ENCODE peak calls at places on chromosomes 4 and X, in eight cellular contexts. W, C, Q, V, F, T, Y and N are unnamed samples.

GRCh38 chr4:158253350-158253980 is 43.2 kb downstream of the TMEM144 start:
- DNase-seq in F (no peak), Q (peak), T (no peak), W (peak), V (peak), C (peak), Y (no peak), N (no peak)

GRCh38 chr4:8337083-8337482 is 67.5 kb downstream of the HTRA3 start:
- DNase-seq in V (no peak), Y (no peak), F (no peak), W (no peak), C (no peak), Q (no peak), T (no peak), N (no peak)

GRCh38 chr4:6154875-6155274 is 45.5 kb downstream of the JAKMIP1 start:
- DNase-seq in V (no peak), W (no peak), F (no peak), C (no peak), Q (no peak), T (no peak), Y (no peak), N (no peak)

GRCh38 chr4:26218677-26219181 is 102.1 kb upstream of the RBPJ start:
- DNase-seq in V (no peak), T (no peak), W (peak), F (no peak), C (no peak), Y (no peak), Q (no peak), N (no peak)

GRCh38 chrX:103356897-103357296 is 591 bp downstream of the TCEAL9 start:
- DNase-seq in T (no peak), C (no peak), Q (peak), W (peak), V (peak), F (no peak), Y (no peak), N (no peak)

GRCh38 chr4:6939761-6940743 is 30.4 kb downstream of the TBC1D14 start:
- DNase-seq in W (no peak), T (peak), C (no peak), F (no peak), Q (no peak), V (no peak), Y (no peak), N (no peak)

GRCh38 chr4:6749340-6750171 is 33.0 kb upstream of the KIAA0232 start:
- DNase-seq in Q (peak), C (peak), T (peak), Y (no peak), V (peak), W (peak), F (peak), N (peak)

GRCh38 chr4:152691761-152692160 is 12.0 kb upstream of the TMEM154 start:
- DNase-seq in Q (no peak), F (no peak), T (no peak), V (no peak), Y (no peak), C (no peak), W (no peak), N (no peak)

GRCh38 chr4:107219681-107220080 is 183.6 kb upstream of the DKK2 start:
- DNase-seq in F (no peak), Q (no peak), V (no peak), Y (no peak), C (no peak), W (no peak), T (no peak), N (no peak)

GRCh38 chrX:86714441-86714840 is 566.2 kb downstream of the DACH2 start:
- DNase-seq in T (no peak), Q (no peak), Y (no peak), F (no peak), C (no peak), V (no peak), W (no peak), N (no peak)

GRCh38 chrX:40147399-40148188 is 49.8 kb upstream of the BCOR start:
- DNase-seq in V (no peak), W (no peak), Q (no peak), T (no peak), F (no peak), Y (no peak), C (no peak), N (no peak)

GRCh38 chrX:44343412-44343942 is at the start of gene EFHC2:
- DNase-seq in F (no peak), V (peak), C (peak), W (peak), T (peak), Q (peak), Y (no peak), N (peak)

GRCh38 chr4:30600246-30600645 is 119.9 kb upstream of the PCDH7 start:
- DNase-seq in T (no peak), Y (no peak), Q (no peak), C (no peak), F (no peak), V (no peak), W (no peak), N (no peak)

GRCh38 chr4:128856246-128856645 is 46.7 kb downstream of the JADE1 start:
- DNase-seq in Y (no peak), V (no peak), W (no peak), F (no peak), T (no peak), C (no peak), Q (no peak), N (no peak)

GRCh38 chrX:54530358-54530900 is 410 bp downstream of the GNL3L start:
- DNase-seq in W (no peak), F (no peak), Y (no peak), T (peak), C (no peak), Q (no peak), V (peak), N (no peak)

GRCh38 chr4:56654238-56654632 is 26.9 kb downstream of the HOPX start:
- DNase-seq in V (no peak), W (no peak), Q (no peak), F (no peak), Y (no peak), C (no peak), T (no peak), N (no peak)

GRCh38 chr4:147879676-147880075 is 147.8 kb downstream of the ARHGAP10 start:
- DNase-seq in Y (no peak), T (no peak), F (no peak), Q (no peak), C (no peak), W (no peak), V (no peak), N (no peak)

GRCh38 chr4:3865986-3866812 is 100.0 kb downstream of the ADRA2C start:
- DNase-seq in V (no peak), W (peak), F (peak), C (no peak), Y (no peak), T (no peak), Q (no peak), N (peak)

GRCh38 chrX:49754238-49754857 is 58.6 kb upstream of the PAGE1 start:
- DNase-seq in Y (no peak), V (peak), F (no peak), T (peak), W (peak), Q (peak), C (peak), N (peak)

GRCh38 chrX:44344194-44344593 is 722 bp upstream of the EFHC2 start:
- DNase-seq in W (no peak), T (peak), Q (peak), F (no peak), V (peak), Y (no peak), C (no peak), N (peak)

GRCh38 chr4:98935633-98936032 is 6.7 kb upstream of the EIF4E start:
- DNase-seq in Y (no peak), V (no peak), T (no peak), W (no peak), C (no peak), F (no peak), Q (no peak), N (no peak)

GRCh38 chr4:122827899-122828601 is 1.4 kb downstream of the FGF2 start:
- DNase-seq in C (peak), Q (peak), F (peak), T (peak), Y (peak), V (peak), W (peak), N (no peak)

GRCh38 chr4:140756292-140757219 is at the start of gene TBC1D9:
- DNase-seq in Y (peak), V (peak), F (peak), Q (peak), C (peak), W (peak), T (no peak), N (peak)

GRCh38 chr4:95660719-95661118 is 111.9 kb upstream of the UNC5C start:
- DNase-seq in T (no peak), Y (no peak), V (no peak), Q (no peak), F (no peak), W (no peak), C (no peak), N (no peak)

GRCh38 chr4:54495091-54495490 is 162.7 kb upstream of the KIT start:
- DNase-seq in C (no peak), Y (no peak), V (no peak), F (no peak), Q (no peak), W (no peak), T (no peak), N (no peak)

GRCh38 chr4:185203380-185204237 is at the start of gene CFAP97:
- DNase-seq in V (peak), F (peak), T (peak), Y (no peak), C (peak), W (peak), Q (peak), N (peak)

GRCh38 chrX:48761674-48762471 is at the start of gene GLOD5:
- DNase-seq in Y (peak), C (peak), V (no peak), Q (peak), F (no peak), W (peak), T (peak), N (peak)

GRCh38 chrX:149185087-149185486 is 320.0 kb downstream of the IDS start:
- DNase-seq in F (no peak), W (no peak), C (no peak), Q (no peak), Y (no peak), T (no peak), V (no peak), N (no peak)

GRCh38 chr4:158496030-158496741 is 25.5 kb upstream of the RXFP1 start:
- DNase-seq in Q (no peak), T (peak), W (peak), Y (peak), V (no peak), F (no peak), C (peak), N (no peak)

GRCh38 chr4:89277412-89277811 is 30.2 kb downstream of the GPRIN3 start:
- DNase-seq in W (no peak), V (no peak), Q (no peak), C (peak), Y (no peak), T (no peak), F (no peak), N (no peak)

GRCh38 chrX:3518870-3519269 is 172.4 kb upstream of the MXRA5 start:
- DNase-seq in Q (peak), F (peak), C (peak), W (no peak), T (no peak), V (no peak), Y (peak), N (no peak)

GRCh38 chrX:50770702-50771101 is 43.3 kb downstream of the SHROOM4 start:
- DNase-seq in C (peak), Y (no peak), W (no peak), T (no peak), Q (no peak), V (no peak), F (no peak), N (peak)

GRCh38 chr4:3067473-3068001 is 6.8 kb downstream of the HTT-AS start:
- DNase-seq in W (no peak), Y (no peak), C (no peak), V (no peak), F (no peak), Q (no peak), T (no peak), N (no peak)

GRCh38 chr4:83114576-83114975 is at the start of gene PLAC8:
- DNase-seq in F (no peak), W (no peak), Q (no peak), V (no peak), T (no peak), Y (no peak), C (no peak), N (no peak)

GRCh38 chrX:108167211-108167872 is 75.8 kb downstream of the ATG4A start:
- DNase-seq in Y (no peak), W (no peak), T (no peak), V (no peak), C (peak), Q (no peak), F (no peak), N (no peak)

GRCh38 chr4:10098770-10099139 is 17.8 kb downstream of the WDR1 start:
- DNase-seq in Q (no peak), T (no peak), F (no peak), C (no peak), Y (no peak), W (no peak), V (no peak), N (no peak)

GRCh38 chr4:8260656-8261111 is 8.9 kb upstream of the HTRA3 start:
- DNase-seq in F (no peak), W (peak), Y (no peak), C (peak), V (no peak), T (no peak), Q (peak), N (peak)

GRCh38 chr4:119781044-119781443 is 152.4 kb upstream of the PDE5A start:
- DNase-seq in T (no peak), F (no peak), Y (no peak), C (no peak), V (no peak), Q (no peak), W (no peak), N (no peak)

GRCh38 chrX:82237328-82237727 is 1035.4 kb downstream of the SH3BGRL start:
- DNase-seq in F (no peak), Y (no peak), W (no peak), V (no peak), T (no peak), C (peak), Q (no peak), N (no peak)

DNA sequence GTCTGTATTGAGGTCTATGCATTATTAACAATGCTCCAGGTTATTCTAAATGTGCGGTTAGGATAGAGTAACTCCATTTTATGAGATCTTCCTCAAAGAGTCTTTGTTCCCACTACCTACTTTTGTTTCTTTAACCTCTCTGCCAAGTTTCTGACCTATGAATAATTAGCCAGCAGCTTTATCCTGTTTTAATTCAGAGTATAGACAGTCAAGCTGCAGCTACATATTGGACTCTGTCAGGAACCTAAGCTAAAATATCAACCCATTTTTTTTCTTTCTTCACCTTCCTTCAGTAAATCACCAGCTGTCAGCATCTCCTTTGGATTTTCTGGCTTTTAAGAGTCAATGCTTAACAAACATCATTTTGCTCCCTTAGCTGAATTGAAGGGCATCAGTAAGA is 72.3 kb downstream of the TMEM47 start:
- DNase-seq in Y (no peak), Q (no peak), V (no peak), W (no peak), C (no peak), F (no peak), T (no peak), N (no peak)
- H3K4me3 ChIP-seq in Y (no peak), Q (no peak), V (no peak), W (no peak), C (no peak), F (no peak), T (no peak), N (no peak)

GRCh38 chr4:38950159-38950558 is 82.0 kb downstream of the TMEM156 start:
- DNase-seq in C (no peak), Q (no peak), W (no peak), F (no peak), Y (no peak), V (no peak), T (no peak), N (no peak)
- H3K27ac ChIP-seq in C (no peak), Q (no peak), W (no peak), F (no peak), Y (no peak), V (no peak), T (no peak), N (no peak)

GRCh38 chrX:71253253-71254091 is 468 bp downstream of the ZMYM3 start:
- DNase-seq in Q (peak), W (peak), Y (no peak), V (peak), T (peak), C (peak), F (peak), N (no peak)
- TF ChIP-seq EP300 in Q (no peak), W (no peak), Y (no peak), V (no peak), T (no peak), C (no peak), F (no peak), N (no peak)

DNA sequence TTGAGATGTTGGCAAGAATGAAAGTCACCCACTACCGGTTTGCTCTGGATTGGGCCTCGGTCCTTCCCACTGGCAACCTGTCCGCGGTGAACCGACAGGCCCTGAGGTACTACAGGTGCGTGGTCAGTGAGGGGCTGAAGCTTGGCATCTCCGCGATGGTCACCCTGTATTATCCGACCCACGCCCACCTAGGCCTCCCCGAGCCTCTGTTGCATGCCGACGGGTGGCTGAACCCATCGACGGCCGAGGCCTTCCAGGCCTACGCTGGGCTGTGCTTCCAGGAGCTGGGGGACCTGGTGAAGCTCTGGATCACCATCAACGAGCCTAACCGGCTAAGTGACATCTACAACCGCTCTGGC is 12.3 kb downstream of the RPL9 start:
- DNase-seq in Y (no peak), Q (no peak), W (no peak), F (no peak), C (no peak), V (no peak), T (no peak), N (no peak)
- H3K4me3 ChIP-seq in Y (peak), Q (peak), W (no peak), F (peak), C (no peak), V (peak), T (no peak), N (peak)

GRCh38 chr4:78953231-78953630 is 14.0 kb upstream of the PAQR3 start:
- DNase-seq in F (no peak), W (no peak), Q (no peak), V (no peak), C (no peak), Y (no peak), T (no peak), N (no peak)

GRCh38 chr4:78956979-78957378 is 17.7 kb upstream of the PAQR3 start:
- DNase-seq in Q (no peak), W (no peak), T (no peak), Y (no peak), V (no peak), C (no peak), F (no peak), N (no peak)

GRCh38 chr4:78951862-78952472 is 12.7 kb upstream of the PAQR3 start:
- DNase-seq in Q (no peak), T (peak), C (peak), V (peak), Y (no peak), F (no peak), W (peak), N (no peak)

GRCh38 chr4:78949735-78950134 is 10.5 kb upstream of the PAQR3 start:
- DNase-seq in T (no peak), V (no peak), F (no peak), Q (no peak), C (no peak), Y (no peak), W (no peak), N (no peak)

DNA sequence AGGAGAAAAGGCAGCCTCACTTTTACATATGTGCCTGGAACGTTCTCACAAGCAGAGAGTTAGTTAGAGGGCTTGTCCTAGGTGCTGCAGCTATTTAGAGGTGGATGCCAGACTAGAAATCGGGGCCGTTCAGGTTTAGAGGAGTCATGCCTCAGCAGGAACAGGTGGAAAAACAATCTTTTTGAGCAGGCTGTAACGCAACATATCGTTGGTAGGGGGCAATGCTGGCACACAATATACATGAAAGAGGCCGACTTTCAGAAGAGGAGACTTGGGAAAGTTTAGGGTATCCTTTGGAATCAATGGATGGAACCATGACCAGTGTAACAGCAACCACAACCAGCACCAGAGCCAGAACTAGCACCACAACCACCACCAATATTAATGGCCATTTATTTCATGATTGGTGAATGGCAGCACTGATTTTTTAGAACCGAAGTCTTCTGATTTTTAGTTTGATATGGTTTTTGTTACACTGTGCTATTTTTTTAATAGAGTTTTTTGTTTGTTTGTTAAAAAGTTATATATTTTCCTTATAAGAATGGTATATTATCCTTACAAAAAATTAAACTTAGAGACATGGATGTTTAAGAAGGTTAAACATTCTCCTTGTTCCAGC is 14.9 kb upstream of the PAQR3 start:
- DNase-seq in Q (no peak), T (peak), Y (no peak), V (peak), F (no peak), C (peak), W (peak), N (no peak)
- H3K27ac ChIP-seq in Q (no peak), T (no peak), Y (no peak), V (no peak), F (no peak), C (no peak), W (no peak), N (no peak)